ENCODE peak calls at places on chromosomes 3 and 15, in six cellular contexts. C is NCI-H446 treated with DMSO at 0.1 percent for 48 hours; A is Calu3; N is esophagus squamous epithelium; W is activated CD8-positive, alpha-beta memory T cell treated with anti-CD3 and anti-CD28 coated beads for 48 hours; H is Jurkat, Clone E6-1. K is an unnamed sample.

GRCh38 chr15:36810656-36811449 is 231.4 kb downstream of the CDIN1 start:
- DNase-seq in W (no peak), C (no peak), A (no peak), H (peak), N (no peak), K (no peak)

GRCh38 chr15:75620776-75621536 is 4.6 kb downstream of the SNUPN start:
- DNase-seq in W (no peak), A (peak), N (peak), H (no peak), C (no peak), K (peak)

GRCh38 chr3:29955413-29955812 is 651.0 kb upstream of the TGFBR2 start:
- DNase-seq in N (no peak), A (no peak), W (no peak), C (no peak), H (no peak), K (no peak)

GRCh38 chr3:190258634-190259033 is 63.6 kb downstream of the CLDN1 start:
- DNase-seq in A (no peak), H (no peak), W (no peak), C (no peak), N (no peak), K (peak)

GRCh38 chr3:114892117-114892870 is 254.8 kb downstream of the ZBTB20 start:
- DNase-seq in A (no peak), W (no peak), C (peak), N (no peak), H (no peak), K (peak)

GRCh38 chr3:46831841-46832240 is 31.4 kb downstream of the MYL3 start:
- DNase-seq in C (no peak), N (no peak), W (no peak), A (no peak), H (no peak), K (no peak)

GRCh38 chr15:72319360-72319984 is 485 bp downstream of the CELF6 start:
- DNase-seq in C (no peak), A (peak), H (no peak), W (no peak), N (no peak), K (peak)

GRCh38 chr3:98612587-98612986 is 19.2 kb upstream of the CPOX start:
- DNase-seq in N (no peak), C (no peak), A (peak), W (no peak), H (peak), K (no peak)

GRCh38 chr3:151468284-151468917 is 7.5 kb upstream of the IGSF10 start:
- DNase-seq in H (peak), N (no peak), C (peak), A (peak), W (no peak), K (peak)

K was measured in astrocyte of the hippocampus.